ENCODE peak calls at places on chromosomes 16 and 17, in four cellular contexts. E is A549, K is heart left ventricle, O is OCI-LY7. F is an unnamed sample.

GRCh38 chr16:19235478-19235877 is 50.1 kb upstream of the CLEC19A start:
- DNase-seq in E (no peak), K (no peak), O (no peak), F (no peak)

GRCh38 chr16:5428932-5429331 is 331.3 kb upstream of the EEF2KMT start:
- DNase-seq in E (no peak), K (no peak), O (no peak), F (no peak)

GRCh38 chr16:85812031-85812807 is 12.7 kb downstream of the COX4I1 start:
- DNase-seq in E (no peak), K (no peak), O (no peak), F (no peak)

GRCh38 chr17:42842286-42842685 is 2.1 kb upstream of the AOC2 start:
- DNase-seq in E (no peak), K (no peak), O (no peak), F (no peak)

GRCh38 chr17:49556183-49556943 is 19.3 kb upstream of the NXPH3 start:
- DNase-seq in E (peak), K (peak), O (peak), F (peak)

GRCh38 chr17:57215317-57215716 is 41.0 kb upstream of the MSI2 start:
- DNase-seq in E (no peak), K (no peak), O (no peak), F (no peak)

GRCh38 chr17:74282587-74283370 is 8.7 kb downstream of the DNAI2 start:
- DNase-seq in E (no peak), K (no peak), O (no peak), F (no peak)

GRCh38 chr16:477758-478157 is 49.8 kb upstream of the CAPN15 start:
- DNase-seq in E (no peak), K (no peak), O (no peak), F (no peak)

GRCh38 chr17:27798376-27798775 is 2.0 kb downstream of the NOS2 start:
- DNase-seq in E (no peak), K (no peak), O (no peak), F (no peak)

GRCh38 chr17:41324180-41325075 is 8.9 kb upstream of the KRTAP17-1 start:
- DNase-seq in E (peak), K (no peak), O (no peak), F (no peak)

GRCh38 chr16:88366704-88367047 is 16.1 kb upstream of the ZNF469 start:
- DNase-seq in E (no peak), K (peak), O (no peak), F (no peak)

GRCh38 chr16:3912373-3912772 is 31.9 kb upstream of the CREBBP start:
- DNase-seq in E (no peak), K (no peak), O (no peak), F (no peak)

GRCh38 chr17:81409190-81409935 is 14.1 kb downstream of the BAHCC1 start:
- DNase-seq in E (no peak), K (no peak), O (peak), F (no peak)

GRCh38 chr17:48555183-48555615 is 10.3 kb upstream of the HOXB2 start:
- DNase-seq in E (peak), K (no peak), O (no peak), F (no peak)

GRCh38 chr16:68844211-68844564 is 857 bp downstream of the TANGO6 start:
- DNase-seq in E (peak), K (no peak), O (no peak), F (no peak)

GRCh38 chr17:68351395-68351794 is 60.1 kb downstream of the ARSG start:
- DNase-seq in E (no peak), K (no peak), O (no peak), F (no peak)

GRCh38 chr17:31274252-31274651 is 22.8 kb downstream of the OMG start:
- DNase-seq in E (no peak), K (no peak), O (no peak), F (no peak)

GRCh38 chr16:85613609-85614337 is 651 bp downstream of the GSE1 start:
- DNase-seq in E (peak), K (peak), O (peak), F (no peak)

GRCh38 chr16:82684246-82684645 is 57.5 kb downstream of the CDH13 start:
- DNase-seq in E (no peak), K (no peak), O (no peak), F (no peak)

DNA sequence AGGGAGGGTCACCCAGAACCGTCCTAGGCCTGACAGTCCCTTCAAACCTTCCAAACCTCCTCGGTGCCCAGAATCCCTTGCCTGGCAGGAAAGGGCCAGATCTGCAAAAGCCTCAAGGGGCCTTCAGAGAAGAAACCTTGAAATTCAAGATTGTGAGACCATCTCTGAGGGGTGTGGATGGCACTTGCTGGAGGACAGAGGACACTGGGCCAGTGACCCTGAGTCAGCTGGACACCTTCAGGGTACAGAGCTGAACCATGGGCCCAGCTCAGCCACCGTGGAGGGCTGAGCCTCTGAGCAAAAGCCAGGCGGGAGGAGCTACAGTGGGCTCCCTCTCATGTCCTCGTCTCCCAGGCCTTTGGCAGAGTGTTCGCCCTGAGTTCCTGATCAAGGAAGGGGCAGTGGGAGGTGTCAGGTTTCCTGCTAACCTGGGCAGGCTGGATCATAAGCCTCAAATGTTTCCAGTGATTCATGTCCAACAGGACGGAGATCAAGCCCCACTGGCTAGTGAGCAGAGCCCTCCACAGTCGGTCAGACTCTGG is 3.0 kb downstream of the PDILT start:
- DNase-seq in E (no peak), K (no peak), O (no peak), F (no peak)
- TF ChIP-seq CTCF in E (no peak), K (no peak), O (no peak), F (no peak)

DNA sequence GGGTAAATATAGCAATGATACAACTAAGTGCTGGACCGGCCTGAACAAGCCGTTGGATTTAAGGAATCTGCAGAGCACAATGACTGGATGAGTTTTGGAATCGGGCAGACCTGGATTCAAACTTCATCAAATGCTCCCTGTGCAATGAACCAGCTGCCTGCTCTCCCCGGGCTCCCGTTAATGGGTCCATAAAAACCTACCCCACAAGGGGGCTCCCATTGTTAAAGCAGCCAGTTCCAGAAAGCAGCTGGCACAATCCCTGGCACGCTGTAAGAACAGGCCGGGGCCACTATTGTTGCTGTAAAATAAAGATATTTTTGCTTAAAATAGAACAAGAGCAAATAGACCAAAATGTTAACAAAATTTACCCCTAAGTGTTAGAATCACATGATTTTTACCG is 131.9 kb downstream of the C16orf95 start:
- DNase-seq in E (no peak), K (no peak), O (no peak), F (no peak)
- TF ChIP-seq CTCF in E (no peak), K (no peak), O (no peak), F (no peak)

DNA sequence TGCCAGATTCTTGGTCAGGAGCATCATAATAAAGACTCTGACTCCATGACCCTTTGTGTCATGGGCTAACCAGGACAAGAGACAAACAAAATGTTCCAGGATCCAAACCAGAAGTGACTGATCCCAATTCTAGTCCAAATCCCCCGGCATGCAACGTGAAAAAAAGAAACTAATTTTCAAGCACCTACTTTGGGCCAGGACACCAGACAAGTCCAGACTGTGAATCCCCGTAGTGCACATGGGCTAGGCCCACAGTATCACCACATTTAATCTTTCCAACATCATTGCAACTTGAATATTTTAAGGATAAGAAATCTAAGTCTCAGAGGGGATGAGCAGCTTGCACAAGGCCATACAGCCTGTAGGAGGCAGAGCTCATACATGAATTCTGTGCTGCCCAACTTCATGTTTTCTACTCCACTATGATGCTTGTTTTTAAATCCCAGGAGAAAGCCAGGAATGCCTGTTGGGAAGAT is 365.7 kb downstream of the NPIPA8 start:
- DNase-seq in E (no peak), K (no peak), O (no peak), F (no peak)
- TF ChIP-seq CTCF in E (no peak), K (peak), O (peak), F (no peak)

GRCh38 chr17:15738066-15738465 is 6.0 kb downstream of the TBC1D26 start:
- DNase-seq in E (no peak), K (no peak), O (no peak), F (no peak)
- TF ChIP-seq CTCF in E (no peak), K (no peak), O (no peak), F (no peak)